ENCODE peak calls at places on chromosomes 7 and 10, in five cellular contexts. O is left lung, Q is GM13977, V is endothelial cell, F is fibroblast of mammary gland. S is an unnamed sample.

GRCh38 chr10:118447478-118447877 is 105.4 kb upstream of the FAM204A start:
- DNase-seq in O (no peak), Q (no peak), V (no peak), F (peak; percentile 47), S (no peak)

GRCh38 chr7:129903935-129904334 is 48.8 kb downstream of the UBE2H start:
- DNase-seq in O (no peak), Q (peak; percentile 22), V (no peak), F (no peak), S (no peak)

GRCh38 chr10:13066527-13066926 is 33.4 kb upstream of the OPTN start:
- DNase-seq in O (no peak), Q (no peak), V (no peak), F (no peak), S (no peak)

GRCh38 chr10:116676118-116676517 is 55.4 kb downstream of the PNLIPRP2 start:
- DNase-seq in O (no peak), Q (no peak), V (no peak), F (no peak), S (no peak)

GRCh38 chr10:94571528-94571927 is 25.9 kb downstream of the HELLS start:
- DNase-seq in O (no peak), Q (no peak), V (no peak), F (peak; percentile 43), S (no peak)

GRCh38 chr7:90320418-90320800 is 695 bp downstream of the FAM237B start:
- DNase-seq in O (no peak), Q (peak; percentile 13), V (no peak), F (no peak), S (no peak)

GRCh38 chr7:137956183-137956582 is 45.7 kb downstream of the CREB3L2 start:
- DNase-seq in O (no peak), Q (no peak), V (no peak), F (no peak), S (no peak)

GRCh38 chr7:79716329-79716728 is 262.9 kb upstream of the MAGI2 start:
- DNase-seq in O (no peak), Q (no peak), V (no peak), F (no peak), S (no peak)

GRCh38 chr10:35447693-35448407 is 111.5 kb downstream of the CCNY start:
- DNase-seq in O (peak; percentile 41), Q (no peak), V (no peak), F (peak; percentile 51), S (peak; percentile 71)

GRCh38 chr10:28875535-28876208 is 198.4 kb downstream of the BAMBI start:
- DNase-seq in O (no peak), Q (no peak), V (no peak), F (no peak), S (no peak)

GRCh38 chr7:74388880-74389415 is 64.8 kb upstream of the GTF2IRD1 start:
- DNase-seq in O (no peak), Q (no peak), V (no peak), F (no peak), S (no peak)

GRCh38 chr10:62613429-62613828 is 191.1 kb upstream of the ADO start:
- DNase-seq in O (no peak), Q (no peak), V (no peak), F (peak; percentile 60), S (no peak)

GRCh38 chr7:99794585-99795502 is 10.9 kb upstream of the CYP3A4 start:
- DNase-seq in O (no peak), Q (no peak), V (no peak), F (peak; percentile 84), S (no peak)

GRCh38 chr10:125607689-125608290 is 75.2 kb downstream of the TEX36 start:
- DNase-seq in O (no peak), Q (no peak), V (no peak), F (no peak), S (no peak)

GRCh38 chr7:3301831-3302618 is 973 bp downstream of the SDK1 start:
- DNase-seq in O (no peak), Q (no peak), V (peak; percentile 26), F (peak; percentile 15), S (peak; percentile 34)

GRCh38 chr10:119025336-119025735 is 4.2 kb upstream of the NANOS1 start:
- DNase-seq in O (peak; percentile 82), Q (no peak), V (no peak), F (peak; percentile 78), S (no peak)

GRCh38 chr10:2130906-2131305 is 393.6 kb upstream of the ADARB2 start:
- DNase-seq in O (no peak), Q (no peak), V (no peak), F (no peak), S (no peak)
- TF ChIP-seq CTCF in O (no peak), Q (no peak), V (no peak), F (no peak), S (no peak)

GRCh38 chr7:124152859-124153692 is 120.2 kb upstream of the TMEM229A start:
- DNase-seq in O (no peak), Q (no peak), V (peak; percentile 49), F (peak; percentile 40), S (peak; percentile 16)

GRCh38 chr7:124155400-124156022 is 122.6 kb upstream of the TMEM229A start:
- DNase-seq in O (no peak), Q (peak; percentile 6), V (no peak), F (peak; percentile 23), S (no peak)
- TF ChIP-seq CTCF in O (no peak), Q (peak; percentile 50), V (peak; percentile 73), F (peak; percentile 48), S (peak; percentile 69)

GRCh38 chr10:95742962-95743535 is 12.9 kb upstream of the ENTPD1 start:
- DNase-seq in O (no peak), Q (no peak), V (no peak), F (no peak), S (no peak)

GRCh38 chr10:95739046-95739445 is 16.9 kb upstream of the ENTPD1 start:
- DNase-seq in O (no peak), Q (no peak), V (no peak), F (no peak), S (no peak)

GRCh38 chr10:95745487-95745886 is 10.5 kb upstream of the ENTPD1 start:
- DNase-seq in O (no peak), Q (peak; percentile 44), V (no peak), F (no peak), S (no peak)

GRCh38 chr10:95742529-95742884 is 13.5 kb upstream of the ENTPD1 start:
- DNase-seq in O (no peak), Q (no peak), V (no peak), F (no peak), S (no peak)

DNA sequence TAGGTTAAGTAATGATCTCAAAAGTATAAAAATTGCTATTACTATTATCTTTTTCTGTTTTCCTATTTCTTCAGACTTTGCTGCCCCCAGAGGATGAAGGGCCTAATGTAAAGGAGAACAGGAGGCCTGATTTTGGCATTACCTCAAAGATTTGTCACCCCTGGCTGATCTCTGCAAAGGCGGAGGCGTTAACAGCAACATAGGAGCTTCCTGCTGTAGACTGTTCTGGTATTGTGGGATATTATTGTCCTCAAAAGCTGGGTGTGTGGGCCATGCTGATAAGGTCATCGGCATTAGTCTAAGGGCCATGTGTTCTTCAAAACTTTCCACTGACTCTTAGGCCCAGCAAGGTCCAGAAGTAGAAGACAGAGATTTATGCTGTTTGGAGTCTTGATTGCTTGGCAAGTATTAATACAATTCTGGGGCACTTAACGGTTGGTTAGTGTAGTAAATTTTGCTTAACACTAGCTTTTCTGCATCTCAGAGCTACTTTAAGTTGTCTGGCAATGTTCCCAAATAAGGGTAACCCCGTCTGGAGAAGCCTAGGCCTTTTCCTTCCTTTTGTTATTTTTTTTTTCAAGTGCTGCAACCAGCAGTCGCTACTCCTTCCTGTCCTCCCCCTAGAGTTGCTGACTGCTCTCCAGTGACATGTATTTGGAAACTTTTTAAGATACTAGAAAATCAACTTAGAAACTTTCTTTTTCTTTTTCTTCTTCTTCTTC is 14.0 kb upstream of the ENTPD1 start:
- DNase-seq in O (no peak), Q (peak; percentile 44), V (peak; percentile 53), F (peak; percentile 56), S (no peak)
- TF ChIP-seq CTCF in O (peak; percentile 12), Q (peak; percentile 40), V (no peak), F (no peak), S (no peak)

GRCh38 chr10:99913831-99914235 is 95.9 kb downstream of the DNMBP start:
- DNase-seq in O (no peak), Q (no peak), V (peak; percentile 54), F (no peak), S (peak; percentile 31)
- TF ChIP-seq CTCF in O (no peak), Q (no peak), V (no peak), F (no peak), S (no peak)